ENCODE peak calls at places on chromosomes 7 and 10, in seven cellular contexts. G, T, I, F, V, X and L are unnamed samples.

GRCh38 chr7:80488406-80488805 is 23.5 kb downstream of the GNAT3 start:
- DNase-seq in G (peak), T (no peak), I (no peak), F (no peak), V (no peak), X (peak), L (no peak)

GRCh38 chr10:33154590-33154989 is 179.9 kb downstream of the NRP1 start:
- DNase-seq in G (no peak), T (no peak), I (no peak), F (no peak), V (no peak), X (peak), L (no peak)

GRCh38 chr10:132461683-132462231 is 64.8 kb downstream of the PWWP2B start:
- DNase-seq in G (no peak), T (no peak), I (no peak), F (no peak), V (no peak), X (no peak), L (no peak)

GRCh38 chr10:99975942-99976809 is 33.6 kb downstream of the DNMBP start:
- DNase-seq in G (peak), T (no peak), I (peak), F (no peak), V (no peak), X (peak), L (no peak)

GRCh38 chr10:100730739-100731602 is 14.4 kb upstream of the PAX2 start:
- DNase-seq in G (no peak), T (peak), I (peak), F (no peak), V (peak), X (peak), L (no peak)

GRCh38 chr10:101595591-101596433 is 7.7 kb downstream of the DPCD start:
- DNase-seq in G (no peak), T (no peak), I (no peak), F (no peak), V (no peak), X (no peak), L (no peak)

GRCh38 chr10:43795639-43796038 is 147.0 kb upstream of the ZNF32 start:
- DNase-seq in G (no peak), T (no peak), I (no peak), F (no peak), V (no peak), X (no peak), L (no peak)

GRCh38 chr7:83359108-83359507 is 196.4 kb upstream of the PCLO start:
- DNase-seq in G (peak), T (no peak), I (no peak), F (no peak), V (no peak), X (no peak), L (no peak)

GRCh38 chr10:104416851-104417250 is 63.2 kb downstream of the CFAP58 start:
- DNase-seq in G (no peak), T (no peak), I (no peak), F (no peak), V (no peak), X (no peak), L (no peak)

GRCh38 chr7:44154703-44155102 is 13.6 kb upstream of the MYL7 start:
- DNase-seq in G (no peak), T (no peak), I (no peak), F (no peak), V (no peak), X (no peak), L (no peak)